ENCODE peak calls at places on chromosome 4, in ten cellular contexts. V is small intestine, E is brain microvascular endothelial cell, G is ovary, M is heart left ventricle, U is AG04450, D is uterus, N is stomach, K is dorsolateral prefrontal cortex, Z is tibial artery. I is an unnamed sample.

GRCh38 chr4:168803727-168804126 is 206.3 kb downstream of the CBR4 start:
- DNase-seq in V (no peak), E (peak), G (no peak), M (no peak), U (peak), D (no peak), N (no peak), K (no peak), Z (no peak), I (no peak)

GRCh38 chr4:169314906-169315305 is 44.1 kb upstream of the SH3RF1 start:
- DNase-seq in V (peak), E (peak), G (peak), M (peak), U (no peak), D (peak), N (peak), K (peak), Z (peak), I (peak)

GRCh38 chr4:185912779-185913178 is 100.8 kb upstream of the SORBS2 start:
- DNase-seq in V (peak), E (no peak), G (no peak), M (no peak), U (no peak), D (no peak), N (no peak), K (no peak), Z (no peak), I (no peak)

GRCh38 chr4:94523617-94524016 is 71.9 kb downstream of the PDLIM5 start:
- DNase-seq in V (no peak), E (peak), G (no peak), M (no peak), U (no peak), D (no peak), N (no peak), K (no peak), Z (no peak), I (no peak)

GRCh38 chr4:21474195-21474594 is 474.4 kb downstream of the KCNIP4 start:
- DNase-seq in V (no peak), E (no peak), G (no peak), M (no peak), U (no peak), D (no peak), N (no peak), K (no peak), Z (no peak), I (no peak)

GRCh38 chr4:114558446-114559020 is 40.1 kb upstream of the UGT8 start:
- DNase-seq in V (no peak), E (no peak), G (no peak), M (no peak), U (no peak), D (no peak), N (no peak), K (no peak), Z (no peak), I (no peak)

GRCh38 chr4:90159193-90159592 is 32.0 kb downstream of the CCSER1 start:
- DNase-seq in V (no peak), E (no peak), G (no peak), M (no peak), U (no peak), D (no peak), N (no peak), K (no peak), Z (no peak), I (no peak)

GRCh38 chr4:74056114-74056857 is 17.8 kb upstream of the CXCL3 start:
- DNase-seq in V (peak), E (peak), G (no peak), M (no peak), U (no peak), D (no peak), N (no peak), K (no peak), Z (no peak), I (no peak)

GRCh38 chr4:6633091-6633906 is 7.2 kb upstream of the MRFAP1 start:
- DNase-seq in V (no peak), E (no peak), G (no peak), M (no peak), U (no peak), D (no peak), N (no peak), K (no peak), Z (peak), I (no peak)

GRCh38 chr4:145482209-145483021 is 762 bp downstream of the SMAD1 start:
- DNase-seq in V (peak), E (peak), G (peak), M (peak), U (peak), D (peak), N (peak), K (peak), Z (peak), I (no peak)

GRCh38 chr4:48340905-48341775 is at the start of gene SLAIN2:
- DNase-seq in V (peak), E (peak), G (peak), M (peak), U (peak), D (peak), N (peak), K (peak), Z (peak), I (peak)

GRCh38 chr4:55636622-55636999 is 513 bp upstream of the NMU start:
- DNase-seq in V (no peak), E (no peak), G (no peak), M (no peak), U (no peak), D (no peak), N (no peak), K (no peak), Z (no peak), I (no peak)

GRCh38 chr4:95232358-95233156 is 316.2 kb downstream of the UNC5C start:
- DNase-seq in V (no peak), E (no peak), G (no peak), M (no peak), U (no peak), D (no peak), N (no peak), K (no peak), Z (no peak), I (no peak)

GRCh38 chr4:141016117-141016798 is 117.0 kb downstream of the RNF150 start:
- DNase-seq in V (no peak), E (no peak), G (no peak), M (no peak), U (no peak), D (no peak), N (no peak), K (no peak), Z (no peak), I (no peak)

GRCh38 chr4:139266583-139267257 is 13.3 kb downstream of the MGARP start:
- DNase-seq in V (peak), E (peak), G (peak), M (peak), U (no peak), D (peak), N (peak), K (peak), Z (peak), I (no peak)

GRCh38 chr4:119659576-119659975 is 31.0 kb upstream of the PDE5A start:
- DNase-seq in V (no peak), E (peak), G (no peak), M (no peak), U (no peak), D (no peak), N (no peak), K (no peak), Z (no peak), I (no peak)

GRCh38 chr4:143411527-143412480 is 75.1 kb downstream of the GAB1 start:
- DNase-seq in V (no peak), E (peak), G (no peak), M (no peak), U (no peak), D (no peak), N (no peak), K (peak), Z (no peak), I (no peak)

GRCh38 chr4:86141166-86141565 is 218.7 kb downstream of the MAPK10 start:
- DNase-seq in V (no peak), E (no peak), G (no peak), M (no peak), U (no peak), D (no peak), N (no peak), K (no peak), Z (no peak), I (no peak)
- H3K27ac ChIP-seq in V (no peak), E (no peak), G (no peak), M (no peak), U (no peak), D (no peak), N (no peak), K (no peak), Z (no peak), I (no peak)

GRCh38 chr4:76250962-76251361 is 559 bp upstream of the FAM47E start:
- DNase-seq in V (no peak), E (no peak), G (no peak), M (no peak), U (no peak), D (no peak), N (no peak), K (no peak), Z (no peak), I (no peak)
- H3K4me3 ChIP-seq in V (peak), E (peak), G (peak), M (peak), U (peak), D (peak), N (peak), K (peak), Z (peak), I (peak)

GRCh38 chr4:76690091-76690905 is 207.6 kb downstream of the SOWAHB start:
- DNase-seq in V (peak), E (no peak), G (no peak), M (no peak), U (no peak), D (no peak), N (peak), K (no peak), Z (no peak), I (no peak)

GRCh38 chr4:76688737-76689078 is 209.2 kb downstream of the SOWAHB start:
- DNase-seq in V (peak), E (no peak), G (no peak), M (no peak), U (no peak), D (no peak), N (no peak), K (no peak), Z (no peak), I (no peak)

GRCh38 chr4:76687730-76688441 is 210.1 kb downstream of the SOWAHB start:
- DNase-seq in V (peak), E (no peak), G (no peak), M (no peak), U (no peak), D (no peak), N (no peak), K (no peak), Z (no peak), I (no peak)

GRCh38 chr4:76690906-76691275 is 207.1 kb downstream of the SOWAHB start:
- DNase-seq in V (peak), E (no peak), G (no peak), M (no peak), U (no peak), D (no peak), N (no peak), K (no peak), Z (no peak), I (no peak)

DNA sequence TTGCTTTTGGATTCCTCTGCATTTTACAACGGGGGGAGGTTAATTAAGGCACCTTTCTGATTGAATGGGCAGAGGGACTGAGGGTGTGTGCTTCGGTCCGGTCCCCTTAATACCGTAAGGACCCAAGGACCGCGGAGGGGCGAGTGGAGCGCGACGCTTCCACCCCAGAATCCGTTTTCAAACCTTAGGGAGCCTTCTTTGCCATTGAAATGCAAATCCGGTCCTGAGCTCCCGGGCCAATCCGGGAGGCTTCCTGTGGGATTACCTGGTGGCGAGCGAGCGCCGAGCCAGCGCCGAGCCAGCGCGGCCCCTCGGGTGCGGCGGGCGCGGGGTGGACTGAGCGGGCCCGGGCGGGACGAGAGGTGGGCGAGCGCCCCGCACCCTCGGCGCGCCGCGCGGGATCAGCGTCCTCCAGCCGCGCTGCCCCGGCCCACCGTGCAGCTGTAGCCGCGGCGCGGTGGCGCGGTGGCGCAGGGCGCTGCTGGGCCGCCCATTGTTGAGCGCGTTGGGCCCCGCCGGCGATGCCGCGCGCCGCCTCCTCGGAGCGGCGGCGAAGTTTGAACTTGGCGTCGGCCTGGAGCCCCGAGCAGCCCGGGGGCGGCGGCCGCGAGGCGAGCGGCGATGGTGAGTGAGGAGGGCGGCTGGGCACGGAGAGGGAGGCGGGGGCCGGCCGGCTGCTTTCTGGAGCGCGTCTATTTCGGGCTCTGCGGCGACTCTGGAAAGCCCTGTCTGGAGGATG is 208.7 kb downstream of the SOWAHB start:
- DNase-seq in V (peak), E (no peak), G (peak), M (peak), U (no peak), D (peak), N (peak), K (peak), Z (peak), I (peak)
- H3K27ac ChIP-seq in V (peak), E (no peak), G (no peak), M (peak), U (peak), D (peak), N (peak), K (peak), Z (peak), I (peak)

GRCh38 chr4:3320361-3321023 is 27.7 kb downstream of the RGS12 start:
- DNase-seq in V (no peak), E (no peak), G (peak), M (peak), U (no peak), D (peak), N (peak), K (no peak), Z (peak), I (no peak)
- H3K4me3 ChIP-seq in V (no peak), E (no peak), G (no peak), M (no peak), U (no peak), D (no peak), N (no peak), K (no peak), Z (no peak), I (no peak)

DNA sequence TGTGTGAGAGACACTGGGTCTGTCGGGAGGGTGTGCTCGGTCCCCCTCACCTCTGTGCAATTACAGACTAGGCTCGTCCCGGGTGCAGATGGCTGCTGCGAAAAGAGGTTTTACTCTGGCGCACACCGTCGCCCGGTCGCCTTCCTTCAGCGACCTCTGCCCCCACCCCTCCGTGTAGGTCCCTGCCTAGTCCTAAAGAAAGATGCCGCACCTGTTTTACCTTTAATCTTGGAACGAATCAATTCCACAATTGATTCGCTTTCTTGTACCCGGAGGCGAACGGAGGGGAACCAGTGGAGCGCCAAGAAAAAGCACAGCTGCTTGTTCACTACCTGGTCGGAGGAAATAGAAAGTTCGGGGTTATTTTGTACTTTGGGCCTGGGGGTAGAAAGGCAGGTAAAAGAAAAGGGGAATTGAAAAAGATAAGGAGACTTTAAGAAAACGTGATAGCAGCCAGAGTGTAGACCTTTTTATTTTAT is 1.2 kb downstream of the NPNT start:
- DNase-seq in V (peak), E (no peak), G (no peak), M (no peak), U (no peak), D (no peak), N (no peak), K (no peak), Z (no peak), I (peak)
- H3K27ac ChIP-seq in V (peak), E (no peak), G (no peak), M (no peak), U (no peak), D (no peak), N (no peak), K (no peak), Z (peak), I (no peak)

DNA sequence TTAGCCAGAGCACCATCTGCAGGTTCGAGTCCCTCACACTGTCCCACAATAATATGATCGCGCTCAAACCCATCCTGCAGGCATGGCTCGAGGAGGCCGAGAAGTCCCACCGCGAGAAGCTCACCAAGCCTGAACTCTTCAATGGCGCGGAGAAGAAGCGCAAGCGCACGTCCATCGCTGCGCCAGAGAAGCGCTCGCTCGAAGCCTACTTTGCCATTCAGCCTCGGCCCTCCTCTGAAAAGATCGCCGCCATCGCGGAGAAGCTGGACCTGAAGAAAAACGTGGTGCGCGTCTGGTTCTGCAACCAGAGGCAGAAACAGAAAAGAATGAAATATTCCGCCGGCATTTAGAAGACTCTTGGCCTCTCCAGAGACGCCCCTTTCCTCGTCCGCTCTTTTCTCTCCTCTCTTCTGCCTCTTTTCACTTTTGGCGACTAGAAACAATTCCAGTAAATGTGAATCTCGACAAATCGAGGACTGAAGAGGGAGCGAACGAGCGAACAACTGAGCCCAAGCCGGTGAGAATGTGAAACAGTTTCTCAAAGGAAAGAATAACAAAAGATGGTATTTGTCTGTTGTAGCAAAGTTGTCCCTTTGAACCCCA is 1.9 kb downstream of the POU4F2 start:
- DNase-seq in V (no peak), E (no peak), G (no peak), M (no peak), U (no peak), D (no peak), N (no peak), K (no peak), Z (no peak), I (no peak)
- H3K4me3 ChIP-seq in V (no peak), E (no peak), G (no peak), M (no peak), U (no peak), D (no peak), N (no peak), K (no peak), Z (no peak), I (no peak)

DNA sequence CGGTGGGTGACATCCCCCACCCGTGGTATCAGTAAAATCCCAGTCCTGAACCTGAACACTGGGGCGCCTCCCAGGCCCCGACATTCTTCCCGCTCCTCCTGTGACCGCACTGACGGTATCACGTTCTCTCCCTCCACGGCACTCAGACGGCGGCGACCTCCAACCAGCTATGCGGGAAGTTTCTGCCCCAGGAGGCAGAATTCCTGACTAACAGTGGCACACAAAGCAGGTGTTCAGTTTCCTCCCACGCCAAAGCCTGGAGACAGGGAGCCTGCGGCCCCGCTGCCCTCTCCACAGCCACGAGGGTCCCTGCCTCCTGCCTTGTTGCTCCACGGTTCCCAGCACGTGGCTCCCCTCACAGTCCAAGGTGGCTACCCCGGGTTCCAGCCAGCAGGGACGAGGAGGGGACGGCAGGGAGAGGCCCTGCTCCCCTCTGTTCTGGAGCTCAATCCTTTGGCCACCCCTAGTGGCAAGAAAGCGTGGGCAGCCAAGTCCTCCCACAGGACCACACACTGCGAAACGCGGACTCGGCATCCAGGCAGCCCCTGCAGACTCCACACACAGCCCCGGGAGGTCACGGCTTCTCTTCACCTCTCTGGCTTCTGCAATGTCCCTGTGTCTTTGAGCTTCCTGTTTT is 15.2 kb downstream of the CTBP1 start:
- DNase-seq in V (no peak), E (no peak), G (peak), M (no peak), U (no peak), D (peak), N (no peak), K (no peak), Z (no peak), I (peak)
- H3K27ac ChIP-seq in V (peak), E (no peak), G (no peak), M (peak), U (peak), D (peak), N (no peak), K (no peak), Z (no peak), I (no peak)

DNA sequence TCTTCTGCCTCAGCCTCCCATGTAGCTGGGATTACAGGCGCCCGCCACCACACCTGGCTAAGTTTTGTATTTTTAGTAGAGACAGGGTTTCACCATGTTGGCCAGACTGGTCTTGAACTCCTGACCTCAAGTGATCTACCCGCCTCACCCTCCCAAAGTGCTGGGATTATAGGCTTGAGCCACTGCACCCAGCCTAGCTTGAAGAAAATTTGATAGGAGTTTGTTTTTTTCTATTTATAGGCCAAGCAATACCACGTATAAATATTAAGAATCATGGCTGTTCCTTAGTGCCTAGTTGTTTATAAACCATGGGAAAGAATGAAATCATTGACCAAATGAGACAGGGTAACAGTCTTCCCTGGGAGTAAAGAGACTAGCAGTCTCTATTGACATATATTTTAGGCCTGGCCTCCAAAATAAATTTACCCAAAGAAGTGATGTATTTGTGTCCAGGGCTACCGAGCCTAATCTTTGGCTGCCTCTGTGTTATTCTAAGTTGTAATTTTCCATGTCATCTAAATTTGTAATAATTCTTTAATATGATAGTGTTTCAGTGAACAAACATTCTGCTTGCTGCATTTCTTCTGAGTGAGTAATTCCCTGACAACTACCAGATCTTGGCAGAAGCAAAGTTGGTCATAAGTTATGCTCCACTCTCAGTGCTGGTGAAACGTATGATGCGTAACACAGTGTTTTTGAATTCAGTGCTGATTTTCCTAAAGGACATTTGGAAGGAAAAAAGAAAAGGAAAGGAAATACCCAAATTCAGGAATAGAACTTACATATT is 10.3 kb downstream of the PKD2 start:
- DNase-seq in V (no peak), E (peak), G (peak), M (no peak), U (peak), D (peak), N (no peak), K (no peak), Z (no peak), I (no peak)
- H3K4me3 ChIP-seq in V (no peak), E (no peak), G (no peak), M (no peak), U (no peak), D (peak), N (no peak), K (no peak), Z (peak), I (no peak)

I was measured in RWPE2.